ENCODE peak calls at places on chromosomes 12 and 14, in six cellular contexts. U is fibroblast of pulmonary artery, R is stomach, C is osteocyte, J is left lung, P is sigmoid colon. F is an unnamed sample.

GRCh38 chr14:23910081-23910875 is 43.3 kb upstream of the DHRS4 start:
- DNase-seq in U (peak), R (peak), C (no peak), J (no peak), P (no peak), F (no peak)

GRCh38 chr14:25237845-25238244 is 187.9 kb upstream of the STXBP6 start:
- DNase-seq in U (peak), R (no peak), C (no peak), J (no peak), P (no peak), F (no peak)

GRCh38 chr12:75560167-75560566 is 48.8 kb upstream of the KRR1 start:
- DNase-seq in U (peak), R (no peak), C (no peak), J (no peak), P (no peak), F (no peak)

GRCh38 chr14:55807059-55807499 is 227.1 kb downstream of the KTN1 start:
- DNase-seq in U (peak), R (peak), C (no peak), J (peak), P (peak), F (no peak)

GRCh38 chr12:3686463-3686862 is 66.4 kb downstream of the CRACR2A start:
- DNase-seq in U (no peak), R (no peak), C (no peak), J (no peak), P (no peak), F (no peak)

GRCh38 chr12:128771681-128772080 is 52.1 kb downstream of the SLC15A4 start:
- DNase-seq in U (no peak), R (no peak), C (no peak), J (no peak), P (no peak), F (no peak)

GRCh38 chr12:106941481-106942156 is 14.1 kb upstream of the TMEM263 start:
- DNase-seq in U (no peak), R (no peak), C (no peak), J (no peak), P (no peak), F (no peak)

GRCh38 chr14:35420036-35420811 is 15.7 kb upstream of the NFKBIA start:
- DNase-seq in U (peak), R (no peak), C (no peak), J (no peak), P (no peak), F (no peak)

GRCh38 chr12:64650762-64651161 is 40.5 kb downstream of the RASSF3 start:
- DNase-seq in U (no peak), R (peak), C (no peak), J (no peak), P (no peak), F (no peak)

GRCh38 chr12:94545937-94546771 is 86.5 kb upstream of the CEP83 start:
- DNase-seq in U (peak), R (peak), C (no peak), J (peak), P (no peak), F (no peak)

DNA sequence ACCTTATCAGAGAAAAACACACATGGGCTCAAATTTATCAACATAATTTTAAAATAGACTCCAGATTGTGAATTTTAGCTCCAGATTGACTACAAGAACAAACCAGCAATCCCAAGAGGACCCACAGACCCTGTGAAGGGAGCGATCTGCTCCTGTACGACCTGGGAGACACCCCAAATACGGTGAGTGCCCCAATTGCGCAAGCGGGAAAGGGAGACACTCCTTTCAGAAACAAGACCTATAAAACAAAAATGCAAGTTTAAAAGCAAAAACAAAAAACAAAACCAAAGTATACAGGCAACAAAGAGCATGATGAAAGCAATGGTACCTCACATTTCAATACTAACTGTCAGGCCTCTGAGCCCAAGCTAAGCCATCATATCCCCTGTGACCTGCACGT is 32.1 kb downstream of the DNAI7 start:
- DNase-seq in U (no peak), R (no peak), C (no peak), J (no peak), P (no peak), F (no peak)
- TF ChIP-seq CTCF in U (no peak), R (no peak), C (no peak), J (no peak), P (no peak), F (no peak)

DNA sequence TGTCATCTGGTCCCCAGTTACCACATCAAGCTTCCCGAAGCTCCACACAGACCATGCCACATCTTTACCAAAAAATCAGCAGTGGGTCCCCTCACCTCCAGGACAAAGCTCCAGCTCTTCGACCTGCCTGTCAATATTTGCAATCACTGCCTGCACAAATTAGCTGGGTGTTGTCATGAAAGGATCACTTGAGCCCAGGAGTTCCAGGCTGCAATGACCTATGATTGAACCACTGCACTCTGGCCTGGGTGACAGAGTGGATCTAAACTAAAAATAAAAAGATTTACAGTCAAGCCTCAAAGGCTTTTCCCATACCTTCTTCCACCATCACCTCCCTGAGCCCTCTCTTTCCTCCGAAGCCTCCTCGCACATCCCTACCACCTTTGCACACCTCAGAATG is 7.2 kb downstream of the CD4 start:
- DNase-seq in U (no peak), R (no peak), C (no peak), J (no peak), P (no peak), F (no peak)
- TF ChIP-seq CTCF in U (no peak), R (no peak), C (no peak), J (no peak), P (no peak), F (no peak)

GRCh38 chr14:65102441-65103149 is at the start of gene MAX:
- DNase-seq in U (peak), R (peak), C (peak), J (peak), P (peak), F (peak)

GRCh38 chr14:65104791-65105190 is 2.5 kb upstream of the MAX start:
- DNase-seq in U (no peak), R (no peak), C (no peak), J (no peak), P (no peak), F (no peak)

GRCh38 chr14:65101631-65102440 is 481 bp downstream of the MAX start:
- DNase-seq in U (no peak), R (peak), C (no peak), J (peak), P (no peak), F (no peak)

GRCh38 chr14:65100905-65101541 is 1.3 kb downstream of the MAX start:
- DNase-seq in U (peak), R (no peak), C (no peak), J (no peak), P (no peak), F (no peak)

GRCh38 chr14:65103150-65103760 is 938 bp upstream of the MAX start:
- DNase-seq in U (peak), R (no peak), C (no peak), J (no peak), P (no peak), F (no peak)
- TF ChIP-seq CTCF in U (peak), R (no peak), C (peak), J (no peak), P (no peak), F (no peak)

DNA sequence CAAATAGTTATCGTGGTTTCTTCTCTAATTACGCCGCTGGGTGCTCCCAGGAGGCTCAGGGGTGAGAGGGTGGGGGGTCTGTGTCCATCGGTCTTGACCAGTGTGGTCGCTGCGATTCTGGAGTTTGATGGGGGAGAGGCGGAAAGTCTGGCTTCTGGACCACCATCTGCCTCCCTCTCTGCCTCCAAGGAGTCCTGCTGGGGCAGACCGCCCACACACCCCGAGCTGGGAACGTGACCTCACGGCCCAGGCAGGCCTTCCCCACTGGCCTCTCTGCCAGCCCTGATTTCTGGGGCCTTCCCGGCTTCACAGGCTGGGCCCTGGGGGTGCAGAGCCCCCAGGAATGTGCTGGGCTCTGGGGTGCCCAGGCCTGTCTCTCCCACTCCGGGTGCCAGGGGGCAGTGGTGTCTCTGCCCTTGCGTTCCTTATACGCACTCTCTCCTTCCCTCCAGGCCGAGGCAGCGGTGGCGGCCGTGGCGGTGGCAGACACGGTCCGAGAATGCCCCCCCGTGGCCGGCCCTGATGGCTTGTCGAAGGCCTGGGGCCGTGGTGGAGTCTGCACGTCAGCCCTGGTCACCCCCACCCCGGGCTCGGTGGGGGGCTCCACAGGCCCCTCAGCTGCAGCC is 19.0 kb downstream of the KIF26A start:
- DNase-seq in U (no peak), R (no peak), C (no peak), J (no peak), P (no peak), F (no peak)
- TF ChIP-seq CTCF in U (no peak), R (no peak), C (peak), J (no peak), P (no peak), F (no peak)

GRCh38 chr14:95319312-95320075 is at the start of gene CLMN:
- DNase-seq in U (peak), R (peak), C (no peak), J (no peak), P (no peak), F (peak)
- TF ChIP-seq CTCF in U (no peak), R (no peak), C (no peak), J (no peak), P (no peak), F (no peak)

GRCh38 chr14:53537421-53538315 is 384.5 kb upstream of the DDHD1 start:
- DNase-seq in U (no peak), R (no peak), C (no peak), J (no peak), P (peak), F (no peak)
- TF ChIP-seq CTCF in U (peak), R (no peak), C (no peak), J (no peak), P (no peak), F (no peak)

DNA sequence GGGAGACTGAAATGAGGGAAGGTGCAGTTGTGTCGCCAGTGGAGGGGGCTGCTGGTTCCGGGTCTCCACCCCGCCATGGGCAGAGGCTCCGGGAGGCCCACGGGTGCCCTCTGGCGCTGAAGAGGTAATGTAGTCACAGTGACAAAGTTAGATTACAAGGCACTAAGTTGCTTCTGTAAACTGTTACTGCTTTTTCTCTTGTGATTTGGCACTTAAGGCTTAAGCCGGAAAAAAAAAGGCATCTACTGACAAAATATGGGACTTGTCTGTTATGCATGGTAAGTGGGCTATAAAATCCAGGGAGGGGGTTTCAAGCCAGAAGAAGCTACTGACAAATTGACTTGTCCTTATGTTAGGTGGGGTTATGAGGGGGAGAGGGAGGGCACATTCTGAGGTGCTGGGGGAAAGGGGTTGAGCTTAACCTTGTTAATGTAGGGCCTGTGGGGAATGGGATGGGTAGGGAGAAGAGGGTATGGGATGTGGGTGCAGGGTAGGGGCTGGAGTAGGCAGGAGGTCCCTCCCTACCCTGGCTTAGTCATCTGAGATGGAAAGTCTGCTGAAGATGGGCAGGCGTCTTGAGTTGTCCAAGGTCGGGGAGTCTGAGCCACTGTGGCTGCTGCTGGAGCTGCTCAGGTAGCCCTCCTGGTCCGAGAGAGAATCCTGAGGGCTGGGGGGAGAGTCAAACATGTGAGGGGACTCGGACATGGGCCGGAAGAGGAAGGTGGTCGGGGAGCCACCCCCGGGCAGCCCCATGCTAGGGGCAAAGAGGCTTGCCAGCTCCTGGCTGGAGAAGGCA is 3.7 kb downstream of the ZFP36L1 start:
- DNase-seq in U (peak), R (peak), C (no peak), J (peak), P (peak), F (peak)
- TF ChIP-seq CTCF in U (peak), R (peak), C (peak), J (peak), P (peak), F (peak)

GRCh38 chr12:122880155-122880605 is 15.7 kb downstream of the VPS37B start:
- DNase-seq in U (peak), R (no peak), C (no peak), J (no peak), P (no peak), F (no peak)

GRCh38 chr12:122884091-122884826 is 11.7 kb downstream of the VPS37B start:
- DNase-seq in U (no peak), R (no peak), C (no peak), J (no peak), P (no peak), F (no peak)

GRCh38 chr12:122878780-122879612 is 16.9 kb downstream of the VPS37B start:
- DNase-seq in U (no peak), R (peak), C (no peak), J (no peak), P (no peak), F (no peak)

GRCh38 chr12:122882908-122883563 is 12.9 kb downstream of the VPS37B start:
- DNase-seq in U (no peak), R (no peak), C (no peak), J (no peak), P (no peak), F (no peak)

GRCh38 chr12:122880668-122881067 is 15.3 kb downstream of the VPS37B start:
- DNase-seq in U (peak), R (no peak), C (no peak), J (no peak), P (no peak), F (no peak)
- TF ChIP-seq CTCF in U (peak), R (no peak), C (peak), J (peak), P (peak), F (peak)

F was measured in CD14-positive monocyte.